ENCODE peak calls at places on chromosomes 12 and 14, in six cellular contexts. One of them, this sample, is unnamed.

GRCh38 chr12:25083211-25083610 is 111.7 kb downstream of the DNAI7 start:
- DNase-seq in small intestine: no peak
- DNase-seq in CD8-positive, alpha-beta T cell: no peak
- DNase-seq in dorsolateral prefrontal cortex: no peak
- DNase-seq in lower lobe of right lung: no peak
- DNase-seq in Peyer's patch: no peak
- DNase-seq in this sample: no peak

GRCh38 chr12:75759196-75759595 is 247.8 kb upstream of the KRR1 start:
- DNase-seq in small intestine: no peak
- DNase-seq in CD8-positive, alpha-beta T cell: no peak
- DNase-seq in dorsolateral prefrontal cortex: no peak
- DNase-seq in lower lobe of right lung: no peak
- DNase-seq in Peyer's patch: no peak
- DNase-seq in this sample: no peak

GRCh38 chr12:22018860-22019259 is 27.2 kb upstream of the CMAS start:
- DNase-seq in small intestine: peak; percentile 40
- DNase-seq in CD8-positive, alpha-beta T cell: no peak
- DNase-seq in dorsolateral prefrontal cortex: no peak
- DNase-seq in lower lobe of right lung: no peak
- DNase-seq in Peyer's patch: no peak
- DNase-seq in this sample: no peak

GRCh38 chr14:54650331-54651017 is 83.5 kb downstream of the SAMD4A start:
- DNase-seq in small intestine: no peak
- DNase-seq in CD8-positive, alpha-beta T cell: no peak
- DNase-seq in dorsolateral prefrontal cortex: no peak
- DNase-seq in lower lobe of right lung: peak; percentile 72
- DNase-seq in Peyer's patch: no peak
- DNase-seq in this sample: no peak

GRCh38 chr12:6943719-6944380 is at the start of the genes C12orf57 and RNU7-1:
- DNase-seq in small intestine: peak; percentile 89
- DNase-seq in CD8-positive, alpha-beta T cell: no peak
- DNase-seq in dorsolateral prefrontal cortex: peak; percentile 72
- DNase-seq in lower lobe of right lung: peak; percentile 81
- DNase-seq in Peyer's patch: peak; percentile 69
- DNase-seq in this sample: peak; percentile 53

GRCh38 chr14:105099778-105100177 is 34.5 kb upstream of the GPR132 start:
- DNase-seq in small intestine: no peak
- DNase-seq in CD8-positive, alpha-beta T cell: no peak
- DNase-seq in dorsolateral prefrontal cortex: no peak
- DNase-seq in lower lobe of right lung: no peak
- DNase-seq in Peyer's patch: no peak
- DNase-seq in this sample: no peak

GRCh38 chr14:59600211-59600945 is 23.8 kb upstream of the CCDC175 start:
- DNase-seq in small intestine: no peak
- DNase-seq in CD8-positive, alpha-beta T cell: no peak
- DNase-seq in dorsolateral prefrontal cortex: no peak
- DNase-seq in lower lobe of right lung: no peak
- DNase-seq in Peyer's patch: no peak
- DNase-seq in this sample: no peak

GRCh38 chr12:91920276-91920675 is 225.4 kb downstream of the BTG1 start:
- DNase-seq in small intestine: no peak
- DNase-seq in CD8-positive, alpha-beta T cell: no peak
- DNase-seq in dorsolateral prefrontal cortex: no peak
- DNase-seq in lower lobe of right lung: no peak
- DNase-seq in Peyer's patch: no peak
- DNase-seq in this sample: no peak

GRCh38 chr14:62800577-62800976 is 244.7 kb downstream of the KCNH5 start:
- DNase-seq in small intestine: no peak
- DNase-seq in CD8-positive, alpha-beta T cell: no peak
- DNase-seq in dorsolateral prefrontal cortex: no peak
- DNase-seq in lower lobe of right lung: no peak
- DNase-seq in Peyer's patch: no peak
- DNase-seq in this sample: no peak

GRCh38 chr14:71712478-71712877 is 219.8 kb upstream of the RGS6 start:
- DNase-seq in small intestine: no peak
- DNase-seq in CD8-positive, alpha-beta T cell: no peak
- DNase-seq in dorsolateral prefrontal cortex: no peak
- DNase-seq in lower lobe of right lung: no peak
- DNase-seq in Peyer's patch: no peak
- DNase-seq in this sample: no peak

GRCh38 chr12:92216092-92216491 is 70.4 kb upstream of the BTG1 start:
- DNase-seq in small intestine: no peak
- DNase-seq in CD8-positive, alpha-beta T cell: no peak
- DNase-seq in dorsolateral prefrontal cortex: no peak
- DNase-seq in lower lobe of right lung: no peak
- DNase-seq in Peyer's patch: no peak
- DNase-seq in this sample: no peak

GRCh38 chr12:92717202-92717601 is 14.4 kb downstream of the PLEKHG7 start:
- DNase-seq in small intestine: no peak
- DNase-seq in CD8-positive, alpha-beta T cell: no peak
- DNase-seq in dorsolateral prefrontal cortex: no peak
- DNase-seq in lower lobe of right lung: no peak
- DNase-seq in Peyer's patch: no peak
- DNase-seq in this sample: no peak

GRCh38 chr14:91243098-91243483 is 1.4 kb downstream of the GPR68 start:
- DNase-seq in small intestine: no peak
- DNase-seq in CD8-positive, alpha-beta T cell: no peak
- DNase-seq in dorsolateral prefrontal cortex: no peak
- DNase-seq in lower lobe of right lung: no peak
- DNase-seq in Peyer's patch: no peak
- DNase-seq in this sample: no peak
- H3K27ac ChIP-seq in small intestine: peak overlapping the region; percentile 42
- H3K27ac ChIP-seq in CD8-positive, alpha-beta T cell: peak overlapping the region; percentile 68
- H3K27ac ChIP-seq in dorsolateral prefrontal cortex: no peak overlapping the region
- H3K27ac ChIP-seq in lower lobe of right lung: peak overlapping the region; percentile 59
- H3K27ac ChIP-seq in Peyer's patch: peak overlapping the region; percentile 68
- H3K27ac ChIP-seq in this sample: no peak overlapping the region

DNA sequence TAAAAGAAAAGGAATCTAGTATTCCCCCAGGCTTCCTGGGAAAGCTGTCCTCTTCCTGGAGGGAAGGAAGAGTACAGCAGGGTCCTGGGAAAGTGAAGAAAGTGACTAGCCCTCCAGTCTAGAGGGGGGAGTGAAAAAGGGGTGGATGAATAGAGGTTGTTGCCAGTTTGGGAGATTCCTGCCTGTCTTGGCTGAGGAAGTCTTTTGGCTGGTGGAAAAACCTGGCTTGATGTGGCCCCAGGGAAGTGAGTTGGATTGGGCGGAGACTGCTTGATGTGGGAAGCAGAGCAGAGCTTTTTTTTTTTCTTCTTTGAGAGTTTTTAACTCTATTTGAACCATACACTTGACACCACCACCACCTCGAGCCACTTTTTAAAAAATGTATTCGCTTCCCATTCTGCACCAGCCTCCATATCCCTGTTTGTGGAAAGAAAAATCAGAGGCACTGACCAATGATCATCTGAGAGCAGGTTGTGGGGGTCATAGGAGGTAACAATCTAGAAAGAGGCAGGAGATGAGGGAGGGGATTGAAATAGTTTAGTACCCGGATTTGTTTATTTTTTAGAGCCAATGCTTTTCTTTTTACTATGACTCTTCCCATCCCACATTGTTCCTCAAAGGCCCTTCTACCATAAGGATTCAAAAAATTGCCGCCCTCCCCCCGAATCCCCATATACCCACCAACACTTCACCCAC is 718 bp upstream of the DTX3 start:
- DNase-seq in small intestine: no peak
- DNase-seq in CD8-positive, alpha-beta T cell: no peak
- DNase-seq in dorsolateral prefrontal cortex: peak; percentile 61
- DNase-seq in lower lobe of right lung: no peak
- DNase-seq in Peyer's patch: no peak
- DNase-seq in this sample: no peak
- H3K27ac ChIP-seq in small intestine: peak overlapping the region; percentile 90
- H3K27ac ChIP-seq in CD8-positive, alpha-beta T cell: peak overlapping the region; percentile 52
- H3K27ac ChIP-seq in dorsolateral prefrontal cortex: peak overlapping the region; percentile 96
- H3K27ac ChIP-seq in lower lobe of right lung: peak overlapping the region; percentile 83
- H3K27ac ChIP-seq in Peyer's patch: peak overlapping the region; percentile 88
- H3K27ac ChIP-seq in this sample: peak overlapping the region; percentile 97

DNA sequence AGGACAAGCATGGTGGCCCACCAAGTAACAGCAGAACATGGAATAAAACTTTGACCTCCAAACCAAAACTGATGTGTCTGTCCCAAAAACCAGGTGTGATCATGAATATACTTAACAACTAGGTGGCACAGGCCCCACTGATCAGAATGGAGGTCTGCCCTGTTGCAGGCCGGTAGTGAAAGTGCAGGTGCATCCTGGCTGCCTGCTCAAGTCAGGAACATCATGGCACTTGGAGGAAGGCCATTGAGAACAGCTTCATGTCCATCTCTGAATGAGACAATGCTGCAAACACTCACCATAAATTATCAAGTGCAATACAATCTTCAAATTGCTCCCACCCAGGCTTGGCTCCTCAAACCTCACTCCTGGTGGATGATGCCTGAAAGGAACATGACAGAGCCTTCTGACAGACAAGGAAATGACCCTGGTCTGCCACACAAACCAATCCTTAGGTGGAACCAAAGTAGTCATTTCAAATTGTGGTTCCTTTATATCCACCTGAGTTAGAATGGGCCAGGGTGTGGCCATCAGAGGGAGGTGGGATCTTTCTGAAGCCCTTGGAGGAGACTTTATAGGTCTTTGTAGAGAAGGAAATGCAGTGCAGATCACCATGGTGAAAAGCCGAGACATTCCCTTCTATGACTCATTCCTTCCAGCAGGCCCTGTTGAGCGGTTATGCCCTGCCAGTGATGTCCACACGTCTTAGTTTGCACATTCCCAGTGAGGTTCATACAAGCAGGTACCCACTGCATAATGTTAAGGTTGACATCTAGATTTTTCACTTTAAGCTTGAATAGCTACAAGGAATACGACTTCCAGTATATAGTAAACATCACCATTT is 36.0 kb downstream of the EGLN3 start:
- DNase-seq in small intestine: no peak
- DNase-seq in CD8-positive, alpha-beta T cell: no peak
- DNase-seq in dorsolateral prefrontal cortex: no peak
- DNase-seq in lower lobe of right lung: no peak
- DNase-seq in Peyer's patch: no peak
- DNase-seq in this sample: no peak
- H3K27ac ChIP-seq in small intestine: no peak overlapping the region
- H3K27ac ChIP-seq in CD8-positive, alpha-beta T cell: no peak overlapping the region
- H3K27ac ChIP-seq in dorsolateral prefrontal cortex: no peak overlapping the region
- H3K27ac ChIP-seq in lower lobe of right lung: no peak overlapping the region
- H3K27ac ChIP-seq in Peyer's patch: no peak overlapping the region
- H3K27ac ChIP-seq in this sample: no peak overlapping the region

DNA sequence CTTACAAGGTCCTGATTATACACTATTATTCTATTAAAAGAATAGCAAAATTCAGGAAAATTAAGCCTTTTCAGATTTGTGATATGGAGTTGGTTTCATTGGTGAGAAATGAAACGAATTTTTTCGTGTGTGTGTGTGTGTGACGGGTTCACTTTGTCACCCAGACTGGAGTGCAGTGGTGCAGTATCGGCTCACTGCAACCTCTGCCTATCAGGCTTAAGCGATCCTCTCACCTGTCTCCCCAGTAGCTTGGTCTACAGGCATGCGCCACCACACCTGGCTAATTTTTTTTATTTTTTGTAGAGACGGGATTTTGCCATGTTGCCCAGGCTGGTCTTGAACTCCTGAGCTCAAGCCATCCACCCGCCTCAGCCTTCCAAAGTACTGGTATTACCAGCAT is 9.7 kb downstream of the PCBP2 start:
- DNase-seq in small intestine: no peak
- DNase-seq in CD8-positive, alpha-beta T cell: no peak
- DNase-seq in dorsolateral prefrontal cortex: no peak
- DNase-seq in lower lobe of right lung: no peak
- DNase-seq in Peyer's patch: no peak
- DNase-seq in this sample: no peak
- H3K27ac ChIP-seq in small intestine: no peak overlapping the region
- H3K27ac ChIP-seq in CD8-positive, alpha-beta T cell: no peak overlapping the region
- H3K27ac ChIP-seq in dorsolateral prefrontal cortex: no peak overlapping the region
- H3K27ac ChIP-seq in lower lobe of right lung: no peak overlapping the region
- H3K27ac ChIP-seq in Peyer's patch: no peak overlapping the region
- H3K27ac ChIP-seq in this sample: no peak overlapping the region

GRCh38 chr12:51960488-51960887 is 9.0 kb downstream of the ACVR1B start:
- DNase-seq in small intestine: peak; percentile 48
- DNase-seq in CD8-positive, alpha-beta T cell: no peak
- DNase-seq in dorsolateral prefrontal cortex: no peak
- DNase-seq in lower lobe of right lung: no peak
- DNase-seq in Peyer's patch: no peak
- DNase-seq in this sample: no peak

GRCh38 chr12:51959921-51960320 is 8.4 kb downstream of the ACVR1B start:
- DNase-seq in small intestine: peak; percentile 73
- DNase-seq in CD8-positive, alpha-beta T cell: no peak
- DNase-seq in dorsolateral prefrontal cortex: no peak
- DNase-seq in lower lobe of right lung: no peak
- DNase-seq in Peyer's patch: no peak
- DNase-seq in this sample: no peak

GRCh38 chr12:51959211-51959610 is 7.7 kb downstream of the ACVR1B start:
- DNase-seq in small intestine: peak; percentile 60
- DNase-seq in CD8-positive, alpha-beta T cell: no peak
- DNase-seq in dorsolateral prefrontal cortex: no peak
- DNase-seq in lower lobe of right lung: no peak
- DNase-seq in Peyer's patch: no peak
- DNase-seq in this sample: no peak

GRCh38 chr12:51961834-51962233 is 10.3 kb downstream of the ACVR1B start:
- DNase-seq in small intestine: peak; percentile 77
- DNase-seq in CD8-positive, alpha-beta T cell: no peak
- DNase-seq in dorsolateral prefrontal cortex: no peak
- DNase-seq in lower lobe of right lung: no peak
- DNase-seq in Peyer's patch: no peak
- DNase-seq in this sample: no peak

DNA sequence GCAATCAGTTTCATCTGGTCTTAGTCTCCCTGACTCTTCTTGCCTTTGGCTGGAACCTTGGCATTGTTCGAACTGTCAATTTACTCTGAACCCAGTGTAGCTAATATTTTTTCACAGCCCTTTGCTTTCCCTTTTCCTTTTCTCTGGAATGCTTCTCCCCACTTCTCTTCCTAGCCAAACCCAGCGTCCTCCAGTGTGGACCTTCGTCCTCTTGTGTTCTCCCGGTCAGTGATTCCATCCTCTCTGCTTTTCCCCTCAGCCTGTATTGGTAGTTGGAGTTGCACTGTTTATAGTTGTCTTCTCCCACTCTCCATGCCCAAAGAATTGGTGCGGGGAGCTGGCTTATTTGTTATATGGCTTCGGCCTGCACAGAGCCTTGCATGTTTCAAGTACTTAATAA is 9.4 kb downstream of the ACVR1B start:
- DNase-seq in small intestine: peak; percentile 52
- DNase-seq in CD8-positive, alpha-beta T cell: no peak
- DNase-seq in dorsolateral prefrontal cortex: no peak
- DNase-seq in lower lobe of right lung: no peak
- DNase-seq in Peyer's patch: no peak
- DNase-seq in this sample: no peak
- H3K27ac ChIP-seq in small intestine: peak overlapping the region; percentile 38
- H3K27ac ChIP-seq in CD8-positive, alpha-beta T cell: no peak overlapping the region
- H3K27ac ChIP-seq in dorsolateral prefrontal cortex: no peak overlapping the region
- H3K27ac ChIP-seq in lower lobe of right lung: no peak overlapping the region
- H3K27ac ChIP-seq in Peyer's patch: no peak overlapping the region
- H3K27ac ChIP-seq in this sample: no peak overlapping the region

DNA sequence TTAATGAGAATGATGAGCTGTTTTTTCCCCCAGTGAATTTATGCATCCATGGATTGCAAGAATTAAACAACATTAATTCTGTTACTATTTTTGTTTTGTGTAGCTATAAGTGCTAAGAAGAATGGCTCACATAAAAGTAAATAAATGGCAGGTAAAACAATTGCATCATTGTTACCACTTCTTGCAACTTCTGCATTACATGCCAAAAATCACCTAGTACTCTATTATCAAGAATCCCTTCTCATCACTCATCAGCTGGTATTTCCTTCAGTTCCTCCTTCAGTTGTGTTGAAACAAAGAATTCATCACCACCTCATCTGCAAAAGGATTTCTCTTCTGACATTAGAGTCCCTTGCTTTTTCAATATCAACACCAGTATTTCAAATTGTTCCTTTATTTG is 773 bp downstream of the A2M start:
- DNase-seq in small intestine: no peak
- DNase-seq in CD8-positive, alpha-beta T cell: no peak
- DNase-seq in dorsolateral prefrontal cortex: no peak
- DNase-seq in lower lobe of right lung: no peak
- DNase-seq in Peyer's patch: no peak
- DNase-seq in this sample: no peak
- H3K27ac ChIP-seq in small intestine: no peak overlapping the region
- H3K27ac ChIP-seq in CD8-positive, alpha-beta T cell: no peak overlapping the region
- H3K27ac ChIP-seq in dorsolateral prefrontal cortex: no peak overlapping the region
- H3K27ac ChIP-seq in lower lobe of right lung: peak overlapping the region; percentile 71
- H3K27ac ChIP-seq in Peyer's patch: peak overlapping the region; percentile 77
- H3K27ac ChIP-seq in this sample: no peak overlapping the region